ENCODE peak calls at places on chromosomes 11 and 22, in eight cellular contexts. V is left cardiac atrium; A is CD4-positive, CD25-positive, alpha-beta regulatory T cell; H is HCEC 1CT; T is A549; L is OCI-M1; N is non-pigmented ciliary epithelial cell; R is GM12878. M is an unnamed sample.
A peak's percentile ranks its signal among the peaks of the same experiment; 100 is the strongest.

GRCh38 chr11:128551641-128552335 is 35.6 kb downstream of the ETS1 start:
- DNase-seq in V (no peak), A (no peak), H (no peak), T (no peak), L (peak; percentile 75), N (no peak), R (peak; percentile 99), M (no peak)

GRCh38 chr22:28247114-28247513 is 328.1 kb upstream of the PITPNB start:
- DNase-seq in V (no peak), A (no peak), H (no peak), T (no peak), L (no peak), N (no peak), R (no peak), M (no peak)

GRCh38 chr11:74179234-74180126 is 8.4 kb downstream of the PPME1 start:
- DNase-seq in V (no peak), A (no peak), H (peak; percentile 27), T (no peak), L (no peak), N (no peak), R (no peak), M (no peak)

GRCh38 chr22:40806711-40807110 is 12.4 kb downstream of the SLC25A17 start:
- DNase-seq in V (no peak), A (no peak), H (no peak), T (no peak), L (no peak), N (no peak), R (no peak), M (no peak)

GRCh38 chr22:32996702-32997101 is 61.5 kb downstream of the SYN3 start:
- DNase-seq in V (peak; percentile 81), A (no peak), H (no peak), T (peak; percentile 16), L (no peak), N (no peak), R (no peak), M (no peak)

GRCh38 chr11:34488855-34489557 is 24.6 kb downstream of the ELF5 start:
- DNase-seq in V (no peak), A (no peak), H (no peak), T (no peak), L (no peak), N (no peak), R (no peak), M (no peak)

GRCh38 chr22:17120281-17120680 is 879 bp downstream of the TMEM121B start:
- DNase-seq in V (peak; percentile 68), A (peak; percentile 33), H (no peak), T (peak; percentile 27), L (no peak), N (no peak), R (no peak), M (peak; percentile 31)

GRCh38 chr11:8754241-8754640 is 71.6 kb downstream of the RPL27A start:
- DNase-seq in V (no peak), A (no peak), H (peak; percentile 56), T (no peak), L (no peak), N (no peak), R (no peak), M (no peak)

GRCh38 chr11:122853971-122854446 is 15.7 kb downstream of the CRTAM start:
- DNase-seq in V (no peak), A (peak; percentile 15), H (peak; percentile 82), T (peak; percentile 82), L (peak; percentile 90), N (no peak), R (no peak), M (peak; percentile 33)